ENCODE peak calls at places on chromosomes 11 and 22, in four cellular contexts. N, Q, E and Y are unnamed samples.

GRCh38 chr11:2289350-2289749 is 12.4 kb downstream of the C11orf21 start:
- DNase-seq in N (no peak), Q (no peak), E (no peak), Y (peak)

GRCh38 chr11:33669598-33670249 is 30.9 kb downstream of the C11orf91 start:
- DNase-seq in N (no peak), Q (no peak), E (no peak), Y (no peak)

GRCh38 chr11:86515297-86516094 is 140.8 kb downstream of the CCDC81 start:
- DNase-seq in N (peak), Q (peak), E (peak), Y (no peak)

GRCh38 chr22:44520695-44521094 is 22.7 kb upstream of the RTL6 start:
- DNase-seq in N (no peak), Q (peak), E (no peak), Y (no peak)

GRCh38 chr11:68044145-68044813 is 5.5 kb downstream of the TCIRG1 start:
- DNase-seq in N (no peak), Q (no peak), E (no peak), Y (no peak)

GRCh38 chr22:37187891-37188761 is at the start of gene C1QTNF6:
- DNase-seq in N (peak), Q (peak), E (no peak), Y (no peak)

GRCh38 chr11:86672007-86672621 is at the start of gene ME3:
- DNase-seq in N (peak), Q (peak), E (no peak), Y (peak)

GRCh38 chr11:32891657-32892354 is 805 bp upstream of the QSER1 start:
- DNase-seq in N (peak), Q (peak), E (no peak), Y (no peak)

GRCh38 chr22:23178512-23179254 is 1.6 kb upstream of the BCR start:
- DNase-seq in N (peak), Q (peak), E (peak), Y (peak)

GRCh38 chr22:35839811-35840739 is 122.4 kb downstream of the APOL5 start:
- DNase-seq in N (peak), Q (peak), E (peak), Y (peak)
- TF ChIP-seq CTCF in N (no peak), Q (no peak), E (no peak), Y (no peak)

DNA sequence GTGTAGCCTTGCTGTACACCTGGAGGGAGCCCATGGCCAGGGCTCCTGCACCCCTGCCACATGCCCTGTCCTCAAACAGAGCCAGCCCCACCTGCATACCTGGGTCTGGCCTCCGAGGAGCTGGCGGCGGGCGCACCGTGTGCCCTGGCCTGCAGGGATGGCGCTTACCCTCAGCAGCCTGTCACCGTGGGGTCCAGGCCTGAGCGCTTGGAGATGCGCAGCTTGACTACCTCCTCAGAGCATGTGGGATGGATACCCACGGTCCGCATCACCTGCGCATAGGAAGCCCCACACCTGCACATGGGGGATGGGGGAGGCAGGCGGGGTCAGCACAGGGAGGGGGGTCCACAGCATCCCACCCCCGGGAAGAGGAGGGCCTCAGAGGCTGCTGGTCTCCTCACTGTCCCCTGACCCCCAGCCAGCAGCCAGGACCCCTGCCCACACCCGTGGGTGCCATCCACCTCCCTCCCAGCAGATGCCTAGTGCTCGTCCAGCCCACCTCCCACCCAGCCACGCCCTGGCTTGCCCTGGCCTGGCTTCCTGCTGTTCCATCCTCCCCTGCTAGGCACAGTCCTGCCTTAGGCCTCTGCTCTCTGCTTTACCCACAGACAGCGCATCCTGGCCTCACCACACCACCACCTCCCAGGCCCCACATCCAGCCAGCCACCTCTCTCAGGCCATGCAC is 22.4 kb upstream of the GNB1L start:
- DNase-seq in N (no peak), Q (no peak), E (no peak), Y (no peak)
- TF ChIP-seq CTCF in N (no peak), Q (no peak), E (no peak), Y (no peak)

GRCh38 chr11:43935131-43935979 is 7.1 kb upstream of the C11orf96 start:
- DNase-seq in N (no peak), Q (no peak), E (no peak), Y (no peak)

GRCh38 chr11:43936081-43936480 is 6.4 kb upstream of the C11orf96 start:
- DNase-seq in N (no peak), Q (no peak), E (no peak), Y (no peak)

GRCh38 chr11:43934359-43935130 is 7.9 kb upstream of the C11orf96 start:
- DNase-seq in N (no peak), Q (no peak), E (no peak), Y (no peak)

GRCh38 chr11:43941257-43941879 is 1.1 kb upstream of the C11orf96 start:
- DNase-seq in N (peak), Q (no peak), E (no peak), Y (no peak)

DNA sequence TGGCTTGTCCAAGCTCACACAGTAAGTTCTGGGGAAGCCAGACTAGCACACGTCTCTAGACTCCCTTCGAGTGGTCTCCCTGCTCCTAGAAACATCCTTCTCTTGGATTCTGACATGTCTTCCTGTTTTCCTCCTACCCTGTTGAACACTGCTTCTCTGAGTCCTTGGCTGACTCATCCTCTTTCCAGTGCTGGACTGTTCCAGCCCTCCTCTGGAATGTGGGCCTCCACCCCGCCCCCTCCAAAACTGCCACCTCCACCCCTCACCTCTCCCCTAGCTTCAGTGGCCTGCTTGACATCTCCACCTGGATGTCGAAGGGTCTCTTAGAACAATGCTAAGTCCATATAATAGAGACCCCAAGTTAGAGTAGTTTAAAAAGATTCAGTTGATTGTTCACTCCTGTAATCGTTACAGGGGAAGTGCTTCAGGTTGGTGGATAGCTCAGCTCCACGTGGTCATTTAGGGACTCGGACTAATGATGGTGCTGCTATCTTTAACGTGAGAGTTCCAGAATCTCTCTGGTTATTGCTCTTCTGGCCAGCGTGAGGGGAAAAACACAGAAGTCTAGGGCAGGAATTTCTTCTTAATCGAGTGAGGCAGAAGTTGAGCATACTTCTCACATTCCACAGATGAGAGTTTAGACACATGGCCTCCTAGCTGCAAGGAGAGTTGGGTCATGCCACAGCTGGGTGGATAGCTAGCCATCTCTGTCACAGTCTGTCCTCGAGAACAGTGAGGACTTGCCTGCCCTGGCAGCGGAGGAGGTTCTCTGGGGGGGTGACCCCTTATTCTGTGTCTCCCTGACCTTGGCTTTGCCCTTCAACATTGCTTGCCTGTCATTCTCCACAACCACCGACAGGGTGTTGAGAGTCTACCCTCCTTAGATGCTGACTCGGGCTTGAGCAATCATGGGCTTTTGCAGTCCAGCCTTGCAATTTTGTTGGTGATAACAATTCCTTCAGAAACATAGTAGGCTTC is 4.7 kb upstream of the C11orf96 start:
- DNase-seq in N (peak), Q (peak), E (no peak), Y (no peak)
- TF ChIP-seq CTCF in N (peak), Q (peak), E (no peak), Y (no peak)

DNA sequence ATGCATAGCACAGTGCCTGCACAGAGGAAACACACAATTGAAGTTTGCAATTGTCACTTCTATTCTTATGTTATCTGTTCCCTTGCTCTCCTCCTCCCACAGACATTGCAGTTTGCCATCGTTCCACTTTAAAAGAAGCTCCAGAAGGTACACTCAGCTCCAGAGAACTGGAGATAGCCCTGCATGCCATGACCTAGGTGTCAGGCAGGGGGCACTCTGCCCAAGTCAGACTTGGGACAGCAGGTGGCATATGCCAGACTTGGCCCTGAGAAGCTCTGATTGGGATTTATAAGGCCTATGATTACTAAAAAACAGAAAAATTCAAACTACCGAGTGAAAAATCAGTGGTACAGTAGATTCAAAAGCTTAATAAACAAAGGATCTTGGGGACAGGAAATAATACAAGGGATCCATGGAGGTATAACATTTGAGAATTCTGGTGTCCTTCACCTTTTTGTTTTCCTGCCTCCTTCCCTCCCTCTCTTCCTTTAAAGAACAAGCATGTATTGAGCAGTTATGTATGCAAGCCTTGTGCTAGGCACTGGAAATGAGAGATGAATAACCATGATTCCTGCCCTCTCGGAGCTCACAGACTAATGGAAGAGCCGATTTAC is 40.0 kb downstream of the TENM4 start:
- DNase-seq in N (peak), Q (no peak), E (no peak), Y (no peak)
- TF ChIP-seq CTCF in N (peak), Q (peak), E (peak), Y (peak)

GRCh38 chr11:120525285-120526085 is 13.9 kb downstream of the GRIK4 start:
- DNase-seq in N (no peak), Q (no peak), E (no peak), Y (no peak)

GRCh38 chr11:120526241-120526640 is 14.7 kb downstream of the GRIK4 start:
- DNase-seq in N (no peak), Q (no peak), E (no peak), Y (no peak)

GRCh38 chr11:120528749-120529148 is 17.2 kb downstream of the GRIK4 start:
- DNase-seq in N (no peak), Q (no peak), E (no peak), Y (no peak)

GRCh38 chr11:120529214-120529613 is 17.7 kb downstream of the GRIK4 start:
- DNase-seq in N (no peak), Q (no peak), E (no peak), Y (no peak)

DNA sequence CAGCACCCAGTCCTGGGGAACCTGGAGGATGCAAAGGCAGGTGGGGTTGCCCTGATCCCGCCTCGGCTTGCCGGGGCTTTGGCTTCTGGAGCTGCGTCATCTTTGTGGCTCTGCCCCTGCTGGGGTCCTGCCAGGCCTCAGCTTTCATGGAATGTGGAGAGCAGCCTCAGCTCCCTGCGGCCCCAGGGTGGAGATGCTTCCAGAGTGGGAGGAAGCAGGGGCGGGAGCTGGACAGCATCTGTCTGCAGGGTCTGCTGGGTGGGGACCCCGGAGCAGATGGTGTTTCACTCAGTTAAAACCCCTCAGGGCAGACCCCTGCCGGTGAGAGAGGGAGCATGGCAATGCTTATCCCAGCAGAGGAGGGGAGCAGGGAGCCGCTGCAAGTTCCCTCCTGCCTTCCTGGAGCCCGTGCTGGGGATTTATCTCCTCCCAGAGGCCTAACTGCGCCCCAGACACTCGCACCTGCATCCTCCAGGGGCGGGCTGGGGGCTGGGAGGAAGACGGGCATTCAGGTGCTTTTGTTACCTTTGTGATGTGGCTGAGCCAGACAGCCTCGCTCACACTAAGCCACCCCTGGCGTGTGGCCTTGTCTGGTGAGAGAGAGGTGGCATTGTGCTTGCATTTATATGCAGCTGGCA is 15.7 kb downstream of the GRIK4 start:
- DNase-seq in N (peak), Q (peak), E (no peak), Y (no peak)
- TF ChIP-seq CTCF in N (peak), Q (no peak), E (no peak), Y (no peak)

GRCh38 chr11:118522571-118523072 is 4.7 kb upstream of the TTC36 start:
- DNase-seq in N (peak), Q (peak), E (no peak), Y (no peak)
- TF ChIP-seq CTCF in N (peak), Q (peak), E (peak), Y (no peak)

GRCh38 chr11:65891180-65892136 is 985 bp downstream of the CCDC85B start:
- DNase-seq in N (peak), Q (no peak), E (no peak), Y (no peak)
- TF ChIP-seq CTCF in N (peak), Q (peak), E (peak), Y (no peak)

DNA sequence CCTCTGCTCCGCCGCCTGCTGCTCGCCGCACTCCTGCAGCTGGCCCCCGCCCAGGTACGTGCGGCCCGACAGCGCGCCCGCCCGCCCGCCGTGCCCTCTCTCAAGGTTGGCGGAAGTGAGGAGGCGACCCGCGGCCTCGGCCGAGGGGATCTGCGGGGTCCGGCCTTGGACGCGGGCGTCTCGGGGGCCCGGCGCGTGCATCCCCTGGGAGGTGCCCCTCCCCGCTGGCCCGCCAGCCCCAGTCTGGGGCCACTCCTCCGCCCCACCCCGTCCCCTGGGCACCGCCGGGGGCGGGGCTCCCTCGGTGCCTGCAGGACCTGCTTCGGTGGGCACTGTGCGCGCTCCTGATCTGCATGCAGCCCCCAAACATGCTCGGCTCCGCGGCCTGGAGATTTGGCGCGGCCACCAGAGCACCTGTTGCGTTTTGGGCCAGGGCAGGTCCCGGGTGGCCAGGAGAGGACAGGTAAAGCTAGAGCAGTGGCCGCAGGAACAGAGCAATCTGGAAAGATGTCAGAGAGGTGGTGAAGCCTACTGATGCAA is 526 bp downstream of the VEGFB start:
- DNase-seq in N (no peak), Q (no peak), E (no peak), Y (no peak)
- TF ChIP-seq CTCF in N (no peak), Q (no peak), E (no peak), Y (no peak)

DNA sequence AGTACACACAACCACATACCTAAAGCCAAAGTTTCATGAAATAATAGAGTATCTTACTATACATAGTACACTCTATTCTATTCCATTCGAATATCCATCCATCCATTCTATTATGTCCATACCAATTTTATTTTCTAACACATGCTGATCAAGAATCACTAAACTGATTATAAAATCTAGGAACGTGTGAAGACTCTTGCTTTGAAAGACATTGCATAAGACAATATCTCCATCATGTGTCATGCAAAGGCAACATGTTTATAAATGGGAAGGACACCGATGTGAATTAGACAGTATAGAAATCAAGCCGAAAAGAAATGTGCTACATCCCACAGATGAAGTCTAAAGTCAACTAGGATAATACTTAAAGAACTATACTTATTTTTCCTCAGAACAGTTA is 1561.5 kb upstream of the TENM4 start:
- DNase-seq in N (no peak), Q (no peak), E (no peak), Y (no peak)
- TF ChIP-seq CTCF in N (no peak), Q (no peak), E (no peak), Y (no peak)

GRCh38 chr22:39117585-39118191 is 20.6 kb downstream of the APOBEC3H start:
- DNase-seq in N (peak), Q (peak), E (peak), Y (no peak)
- TF ChIP-seq CTCF in N (peak), Q (peak), E (peak), Y (no peak)